ENCODE peak calls at places on chromosome 2, in four cellular contexts. V is HepG2, G is H1, Y is GM12878. P is an unnamed sample. For H3K9me3, the result is how much of the 10 kb centered on the place peaks cover.

GRCh38 chr2:26173596-26174482 is 951 bp downstream of the GAREM2 start:
- DNase-seq in V (no peak), G (peak), Y (no peak), P (no peak)

GRCh38 chr2:181421131-181421458 is 36.1 kb upstream of the ITGA4 start:
- DNase-seq in V (no peak), G (no peak), Y (no peak), P (no peak)

GRCh38 chr2:168698959-168699358 is 103.5 kb upstream of the NOSTRIN start:
- DNase-seq in V (no peak), G (no peak), Y (no peak), P (no peak)

GRCh38 chr2:24913896-24914295 is 6.1 kb downstream of the ADCY3 start:
- DNase-seq in V (no peak), G (no peak), Y (no peak), P (no peak)

GRCh38 chr2:54456526-54457325 is 599 bp downstream of the SPTBN1 start:
- DNase-seq in V (peak), G (peak), Y (no peak), P (no peak)

GRCh38 chr2:190819835-190820234 is 60.8 kb upstream of the GLS start:
- DNase-seq in V (no peak), G (no peak), Y (no peak), P (no peak)

GRCh38 chr2:138244400-138245001 is 257.1 kb upstream of the SPOPL start:
- DNase-seq in V (no peak), G (no peak), Y (no peak), P (no peak)

GRCh38 chr2:164023896-164024295 is 288.1 kb upstream of the FIGN start:
- DNase-seq in V (no peak), G (no peak), Y (no peak), P (no peak)

GRCh38 chr2:199207011-199207410 is 250.7 kb downstream of the SATB2 start:
- DNase-seq in V (no peak), G (no peak), Y (no peak), P (no peak)

GRCh38 chr2:1727101-1727771 is 17.1 kb downstream of the PXDN start:
- DNase-seq in V (no peak), G (no peak), Y (no peak), P (no peak)

GRCh38 chr2:75560768-75561565 is at the start of gene EVA1A:
- DNase-seq in V (peak), G (no peak), Y (no peak), P (peak)

GRCh38 chr2:130387071-130387400 is 31.2 kb downstream of the PTPN18 start:
- DNase-seq in V (no peak), G (no peak), Y (no peak), P (no peak)

GRCh38 chr2:36741188-36741587 is 44.7 kb downstream of the VIT start:
- DNase-seq in V (no peak), G (no peak), Y (no peak), P (no peak)

GRCh38 chr2:198322275-198322674 is 517.9 kb downstream of the PLCL1 start:
- DNase-seq in V (no peak), G (no peak), Y (no peak), P (no peak)

GRCh38 chr2:234191819-234192407 is 141.4 kb downstream of the SPP2 start:
- DNase-seq in V (no peak), G (no peak), Y (no peak), P (no peak)

GRCh38 chr2:233089851-233090250 is 29.7 kb downstream of the INPP5D start:
- DNase-seq in V (no peak), G (no peak), Y (no peak), P (no peak)

GRCh38 chr2:29528891-29529520 is 392.4 kb downstream of the ALK start:
- DNase-seq in V (no peak), G (no peak), Y (no peak), P (no peak)

GRCh38 chr2:152549428-152549827 is 167.8 kb downstream of the PRPF40A start:
- DNase-seq in V (no peak), G (no peak), Y (no peak), P (no peak)

GRCh38 chr2:9401059-9401547 is 22.2 kb downstream of the ITGB1BP1 start:
- DNase-seq in V (no peak), G (no peak), Y (no peak), P (no peak)

GRCh38 chr2:233445152-233445830 is 91.0 kb downstream of the DGKD start:
- DNase-seq in V (no peak), G (no peak), Y (no peak), P (no peak)

GRCh38 chr2:222424729-222425671 is 657 bp downstream of the SGPP2 start:
- DNase-seq in V (no peak), G (peak), Y (no peak), P (no peak)

GRCh38 chr2:233165895-233166661 is 85.4 kb upstream of the ATG16L1 start:
- DNase-seq in V (no peak), G (no peak), Y (no peak), P (no peak)

GRCh38 chr2:129709956-129710598 is 269.4 kb upstream of the RAB6C start:
- DNase-seq in V (no peak), G (peak), Y (no peak), P (no peak)

GRCh38 chr2:86297382-86298147 is 39.9 kb downstream of the REEP1 start:
- DNase-seq in V (no peak), G (no peak), Y (no peak), P (no peak)

GRCh38 chr2:126970583-126970982 is 71.9 kb downstream of the TEX51 start:
- DNase-seq in V (no peak), G (peak), Y (no peak), P (peak)

GRCh38 chr2:207813942-207814341 is 44.2 kb upstream of the FZD5 start:
- DNase-seq in V (no peak), G (no peak), Y (no peak), P (no peak)

GRCh38 chr2:85754313-85755095 is 713 bp downstream of the ATOH8 start:
- DNase-seq in V (peak), G (peak), Y (no peak), P (no peak)

GRCh38 chr2:25521665-25522387 is 151.6 kb downstream of the DTNB start:
- DNase-seq in V (peak), G (no peak), Y (peak), P (no peak)

GRCh38 chr2:44931177-44931795 is 10.2 kb upstream of the SIX3 start:
- DNase-seq in V (no peak), G (no peak), Y (no peak), P (no peak)

GRCh38 chr2:191840916-191841315 is 6.0 kb downstream of the CAVIN2 start:
- DNase-seq in V (no peak), G (no peak), Y (no peak), P (no peak)

GRCh38 chr2:7180641-7181370 is 263.6 kb downstream of the RNF144A start:
- DNase-seq in V (peak), G (no peak), Y (no peak), P (no peak)

GRCh38 chr2:109261906-109262631 is 133.1 kb downstream of the SH3RF3 start:
- DNase-seq in V (no peak), G (no peak), Y (no peak), P (no peak)

GRCh38 chr2:63424329-63425078 is 163.8 kb downstream of the WDPCP start:
- DNase-seq in V (peak), G (peak), Y (no peak), P (peak)

GRCh38 chr2:198296665-198297308 is 492.4 kb downstream of the PLCL1 start:
- DNase-seq in V (peak), G (peak), Y (no peak), P (peak)

GRCh38 chr2:101002562-101003277 is 631 bp downstream of the RPL31 start:
- DNase-seq in V (peak), G (no peak), Y (no peak), P (no peak)

GRCh38 chr2:95352291-95353054 is 50.0 kb upstream of the FAHD2A start:
- DNase-seq in V (no peak), G (peak), Y (no peak), P (no peak)

GRCh38 chr2:71157124-71157802 is 26.8 kb downstream of the MPHOSPH10 start:
- DNase-seq in V (peak), G (peak), Y (no peak), P (peak)

GRCh38 chr2:239916205-239917127 is 108.7 kb downstream of the NDUFA10 start:
- DNase-seq in V (no peak), G (peak), Y (no peak), P (no peak)
- H3K9me3 ChIP-seq in V (under half), G (half or more), Y (under half), P (under half)

DNA sequence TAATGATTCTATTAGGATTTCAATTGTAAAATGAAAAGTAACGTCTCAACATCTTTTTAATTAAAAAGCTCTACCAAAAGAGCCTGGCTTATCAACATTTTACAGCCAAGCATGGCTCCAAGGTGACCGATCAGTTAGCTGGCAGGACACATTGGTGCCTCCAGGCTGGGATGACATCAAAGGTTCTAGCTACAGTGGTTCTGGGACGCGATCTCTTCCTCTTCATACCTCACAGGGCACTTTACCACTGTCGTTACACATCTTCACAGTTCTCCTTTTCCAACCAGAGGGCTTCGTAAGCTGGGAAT is 685 bp downstream of the ORC2 start:
- DNase-seq in V (no peak), G (no peak), Y (no peak), P (no peak)
- TF ChIP-seq YY1 in V (no peak), G (no peak), Y (no peak), P (no peak)

GRCh38 chr2:120722603-120723421 is 12.9 kb upstream of the GLI2 start:
- DNase-seq in V (peak), G (no peak), Y (no peak), P (no peak)
- TF ChIP-seq SUZ12 in V (no peak), G (no peak), Y (no peak), P (no peak)

GRCh38 chr2:240639566-240639965 is 14.3 kb downstream of the GPR35 start:
- DNase-seq in V (no peak), G (no peak), Y (no peak), P (no peak)

GRCh38 chr2:240637116-240637900 is 12.0 kb downstream of the GPR35 start:
- DNase-seq in V (no peak), G (no peak), Y (no peak), P (no peak)

GRCh38 chr2:240636563-240637115 is 11.4 kb downstream of the GPR35 start:
- DNase-seq in V (no peak), G (no peak), Y (no peak), P (no peak)

GRCh38 chr2:240638517-240639160 is 13.4 kb downstream of the GPR35 start:
- DNase-seq in V (no peak), G (no peak), Y (no peak), P (no peak)

GRCh38 chr2:240637901-240638175 is 12.6 kb downstream of the GPR35 start:
- DNase-seq in V (no peak), G (no peak), Y (no peak), P (no peak)
- H3K9me3 ChIP-seq in V (under half), G (under half), Y (under half), P (under half)

GRCh38 chr2:11073251-11073650 is 82.0 kb upstream of the SLC66A3 start:
- DNase-seq in V (peak), G (peak), Y (no peak), P (peak)
- TF ChIP-seq YY1 in V (no peak), G (no peak), Y (no peak), P (no peak)

DNA sequence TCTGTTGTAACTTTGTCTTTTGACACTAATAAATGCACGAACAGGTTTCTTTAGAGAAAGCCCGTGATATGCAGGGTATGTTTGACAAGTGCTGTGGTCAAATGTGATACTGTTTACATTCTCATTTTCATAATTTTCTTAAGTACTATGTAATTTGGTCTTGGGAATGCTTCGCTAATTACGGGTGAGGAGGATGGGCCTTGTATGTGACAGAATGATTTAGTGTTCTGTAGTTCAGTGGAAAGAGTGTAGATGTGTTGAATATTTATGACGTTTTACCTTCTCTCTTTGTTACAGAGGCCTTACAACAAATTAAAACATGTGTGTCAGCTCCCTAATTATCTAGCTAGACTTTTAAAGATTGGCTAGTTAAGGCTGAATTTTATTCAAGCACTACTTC is 10.6 kb upstream of the CHRNA1 start:
- DNase-seq in V (no peak), G (no peak), Y (no peak), P (no peak)
- TF ChIP-seq SUZ12 in V (no peak), G (no peak), Y (no peak), P (no peak)

DNA sequence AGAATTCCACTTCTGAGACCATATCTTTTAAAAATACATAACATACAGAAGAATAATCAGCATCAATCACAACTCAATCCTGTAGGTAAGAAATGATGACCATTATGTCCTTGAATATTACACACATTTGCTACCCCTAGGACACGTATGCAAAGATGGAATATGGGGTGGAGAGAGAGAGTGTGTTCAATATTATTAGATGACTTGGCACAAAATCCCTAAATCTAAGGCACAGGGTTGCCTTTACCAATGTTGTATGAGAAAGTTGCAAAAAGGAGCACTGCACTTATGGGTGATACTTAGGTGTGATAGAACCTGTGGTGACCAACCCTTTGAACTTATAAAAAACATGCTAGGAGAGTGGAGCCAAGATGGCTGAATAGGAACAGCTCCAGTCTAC is 326.2 kb upstream of the FSHR start:
- DNase-seq in V (no peak), G (no peak), Y (no peak), P (no peak)
- H3K9me3 ChIP-seq in V (under half), G (under half), Y (under half), P (under half)

GRCh38 chr2:172552547-172553291 is 3.2 kb upstream of the PDK1 start:
- DNase-seq in V (no peak), G (no peak), Y (no peak), P (no peak)

GRCh38 chr2:172554352-172555271 is 1.3 kb upstream of the PDK1 start:
- DNase-seq in V (no peak), G (no peak), Y (no peak), P (no peak)

GRCh38 chr2:172556284-172557033 is 569 bp downstream of the PDK1 start:
- DNase-seq in V (peak), G (peak), Y (peak), P (peak)

GRCh38 chr2:172555522-172556283 is at the start of gene PDK1:
- DNase-seq in V (peak), G (peak), Y (peak), P (peak)

GRCh38 chr2:172555272-172555521 is 693 bp upstream of the PDK1 start:
- DNase-seq in V (no peak), G (no peak), Y (no peak), P (no peak)
- TF ChIP-seq YY1 in V (no peak), G (no peak), Y (no peak), P (no peak)

P was measured in NT2/D1.